ENCODE peak calls at places on chromosomes 7 and 10, in ten cellular contexts. One of them, this sample, is unnamed.

GRCh38 chr10:17453377-17454091 is 861 bp downstream of the ST8SIA6 start:
- DNase-seq in sigmoid colon: no peak
- DNase-seq in mesenchymal stem cell: peak
- DNase-seq in CD8-positive, alpha-beta memory T cell: peak
- DNase-seq in DND-41: no peak
- DNase-seq in neural progenitor cell: peak
- DNase-seq in body of pancreas: peak
- DNase-seq in ovary: no peak
- DNase-seq in A549: peak
- DNase-seq in BE2C: no peak
- DNase-seq in this sample: no peak

GRCh38 chr10:5589963-5590511 is 65.3 kb downstream of the CALML3 start:
- DNase-seq in sigmoid colon: no peak
- DNase-seq in mesenchymal stem cell: peak
- DNase-seq in CD8-positive, alpha-beta memory T cell: no peak
- DNase-seq in DND-41: no peak
- DNase-seq in neural progenitor cell: no peak
- DNase-seq in body of pancreas: no peak
- DNase-seq in ovary: no peak
- DNase-seq in A549: peak
- DNase-seq in BE2C: no peak
- DNase-seq in this sample: no peak

GRCh38 chr10:91511549-91512330 is 101.6 kb downstream of the HECTD2 start:
- DNase-seq in sigmoid colon: no peak
- DNase-seq in mesenchymal stem cell: peak
- DNase-seq in CD8-positive, alpha-beta memory T cell: no peak
- DNase-seq in DND-41: no peak
- DNase-seq in neural progenitor cell: no peak
- DNase-seq in body of pancreas: no peak
- DNase-seq in ovary: no peak
- DNase-seq in A549: peak
- DNase-seq in BE2C: no peak
- DNase-seq in this sample: no peak

GRCh38 chr10:110034596-110034995 is 26.8 kb downstream of the ADD3 start:
- DNase-seq in sigmoid colon: no peak
- DNase-seq in mesenchymal stem cell: no peak
- DNase-seq in CD8-positive, alpha-beta memory T cell: no peak
- DNase-seq in DND-41: no peak
- DNase-seq in neural progenitor cell: no peak
- DNase-seq in body of pancreas: no peak
- DNase-seq in ovary: no peak
- DNase-seq in A549: no peak
- DNase-seq in BE2C: no peak
- DNase-seq in this sample: no peak

GRCh38 chr7:24318326-24318725 is 34.3 kb downstream of the NPY start:
- DNase-seq in sigmoid colon: no peak
- DNase-seq in mesenchymal stem cell: no peak
- DNase-seq in CD8-positive, alpha-beta memory T cell: no peak
- DNase-seq in DND-41: no peak
- DNase-seq in neural progenitor cell: peak
- DNase-seq in body of pancreas: no peak
- DNase-seq in ovary: no peak
- DNase-seq in A549: peak
- DNase-seq in BE2C: peak
- DNase-seq in this sample: no peak

GRCh38 chr7:158357898-158358821 is 229.5 kb downstream of the PTPRN2 start:
- DNase-seq in sigmoid colon: peak
- DNase-seq in mesenchymal stem cell: no peak
- DNase-seq in CD8-positive, alpha-beta memory T cell: no peak
- DNase-seq in DND-41: no peak
- DNase-seq in neural progenitor cell: no peak
- DNase-seq in body of pancreas: peak
- DNase-seq in ovary: no peak
- DNase-seq in A549: no peak
- DNase-seq in BE2C: no peak
- DNase-seq in this sample: no peak

GRCh38 chr7:69412331-69413146 is 185.7 kb upstream of the AUTS2 start:
- DNase-seq in sigmoid colon: no peak
- DNase-seq in mesenchymal stem cell: peak
- DNase-seq in CD8-positive, alpha-beta memory T cell: peak
- DNase-seq in DND-41: peak
- DNase-seq in neural progenitor cell: no peak
- DNase-seq in body of pancreas: no peak
- DNase-seq in ovary: no peak
- DNase-seq in A549: peak
- DNase-seq in BE2C: peak
- DNase-seq in this sample: no peak

GRCh38 chr10:37760817-37761216 is 96.6 kb downstream of the ZNF248 start:
- DNase-seq in sigmoid colon: no peak
- DNase-seq in mesenchymal stem cell: no peak
- DNase-seq in CD8-positive, alpha-beta memory T cell: no peak
- DNase-seq in DND-41: no peak
- DNase-seq in neural progenitor cell: no peak
- DNase-seq in body of pancreas: no peak
- DNase-seq in ovary: no peak
- DNase-seq in A549: no peak
- DNase-seq in BE2C: no peak
- DNase-seq in this sample: no peak

GRCh38 chr10:16724509-16724908 is 92.7 kb downstream of the RSU1 start:
- DNase-seq in sigmoid colon: no peak
- DNase-seq in mesenchymal stem cell: no peak
- DNase-seq in CD8-positive, alpha-beta memory T cell: no peak
- DNase-seq in DND-41: no peak
- DNase-seq in neural progenitor cell: no peak
- DNase-seq in body of pancreas: no peak
- DNase-seq in ovary: no peak
- DNase-seq in A549: no peak
- DNase-seq in BE2C: no peak
- DNase-seq in this sample: no peak

GRCh38 chr7:105837765-105838241 is 38.6 kb downstream of the ATXN7L1 start:
- DNase-seq in sigmoid colon: peak
- DNase-seq in mesenchymal stem cell: no peak
- DNase-seq in CD8-positive, alpha-beta memory T cell: no peak
- DNase-seq in DND-41: no peak
- DNase-seq in neural progenitor cell: peak
- DNase-seq in body of pancreas: no peak
- DNase-seq in ovary: no peak
- DNase-seq in A549: no peak
- DNase-seq in BE2C: no peak
- DNase-seq in this sample: no peak

GRCh38 chr7:31134246-31135188 is 82.4 kb downstream of the ADCYAP1R1 start:
- DNase-seq in sigmoid colon: peak
- DNase-seq in mesenchymal stem cell: peak
- DNase-seq in CD8-positive, alpha-beta memory T cell: peak
- DNase-seq in DND-41: peak
- DNase-seq in neural progenitor cell: peak
- DNase-seq in body of pancreas: peak
- DNase-seq in ovary: peak
- DNase-seq in A549: peak
- DNase-seq in BE2C: peak
- DNase-seq in this sample: peak
- H3K4me3 ChIP-seq in sigmoid colon: no peak
- H3K4me3 ChIP-seq in mesenchymal stem cell: no peak
- H3K4me3 ChIP-seq in CD8-positive, alpha-beta memory T cell: no peak
- H3K4me3 ChIP-seq in DND-41: no peak
- H3K4me3 ChIP-seq in neural progenitor cell: no peak
- H3K4me3 ChIP-seq in body of pancreas: no peak
- H3K4me3 ChIP-seq in ovary: no peak
- H3K4me3 ChIP-seq in A549: no peak
- H3K4me3 ChIP-seq in BE2C: no peak
- H3K4me3 ChIP-seq in this sample: no peak

GRCh38 chr7:149605696-149606095 is 108.1 kb upstream of the ZNF746 start:
- DNase-seq in sigmoid colon: no peak
- DNase-seq in mesenchymal stem cell: no peak
- DNase-seq in CD8-positive, alpha-beta memory T cell: no peak
- DNase-seq in DND-41: no peak
- DNase-seq in neural progenitor cell: no peak
- DNase-seq in body of pancreas: no peak
- DNase-seq in ovary: no peak
- DNase-seq in A549: no peak
- DNase-seq in BE2C: no peak
- DNase-seq in this sample: no peak
- H3K4me3 ChIP-seq in sigmoid colon: no peak
- H3K4me3 ChIP-seq in mesenchymal stem cell: no peak
- H3K4me3 ChIP-seq in CD8-positive, alpha-beta memory T cell: no peak
- H3K4me3 ChIP-seq in DND-41: no peak
- H3K4me3 ChIP-seq in neural progenitor cell: no peak
- H3K4me3 ChIP-seq in body of pancreas: no peak
- H3K4me3 ChIP-seq in ovary: no peak
- H3K4me3 ChIP-seq in A549: no peak
- H3K4me3 ChIP-seq in BE2C: no peak
- H3K4me3 ChIP-seq in this sample: no peak

GRCh38 chr10:70751991-70752390 is 33.2 kb downstream of the TBATA start:
- DNase-seq in sigmoid colon: no peak
- DNase-seq in mesenchymal stem cell: no peak
- DNase-seq in CD8-positive, alpha-beta memory T cell: no peak
- DNase-seq in DND-41: no peak
- DNase-seq in neural progenitor cell: no peak
- DNase-seq in body of pancreas: no peak
- DNase-seq in ovary: no peak
- DNase-seq in A549: no peak
- DNase-seq in BE2C: no peak
- DNase-seq in this sample: no peak

GRCh38 chr10:70751356-70751755 is 33.8 kb downstream of the TBATA start:
- DNase-seq in sigmoid colon: no peak
- DNase-seq in mesenchymal stem cell: no peak
- DNase-seq in CD8-positive, alpha-beta memory T cell: no peak
- DNase-seq in DND-41: no peak
- DNase-seq in neural progenitor cell: no peak
- DNase-seq in body of pancreas: no peak
- DNase-seq in ovary: no peak
- DNase-seq in A549: no peak
- DNase-seq in BE2C: no peak
- DNase-seq in this sample: no peak

GRCh38 chr10:70753026-70753663 is 32.0 kb downstream of the TBATA start:
- DNase-seq in sigmoid colon: no peak
- DNase-seq in mesenchymal stem cell: no peak
- DNase-seq in CD8-positive, alpha-beta memory T cell: no peak
- DNase-seq in DND-41: no peak
- DNase-seq in neural progenitor cell: no peak
- DNase-seq in body of pancreas: no peak
- DNase-seq in ovary: no peak
- DNase-seq in A549: no peak
- DNase-seq in BE2C: no peak
- DNase-seq in this sample: no peak

GRCh38 chr10:70753841-70754621 is 31.1 kb downstream of the TBATA start:
- DNase-seq in sigmoid colon: no peak
- DNase-seq in mesenchymal stem cell: peak
- DNase-seq in CD8-positive, alpha-beta memory T cell: no peak
- DNase-seq in DND-41: no peak
- DNase-seq in neural progenitor cell: no peak
- DNase-seq in body of pancreas: no peak
- DNase-seq in ovary: no peak
- DNase-seq in A549: no peak
- DNase-seq in BE2C: no peak
- DNase-seq in this sample: no peak

GRCh38 chr10:70752571-70752970 is 32.6 kb downstream of the TBATA start:
- DNase-seq in sigmoid colon: no peak
- DNase-seq in mesenchymal stem cell: no peak
- DNase-seq in CD8-positive, alpha-beta memory T cell: no peak
- DNase-seq in DND-41: no peak
- DNase-seq in neural progenitor cell: no peak
- DNase-seq in body of pancreas: no peak
- DNase-seq in ovary: no peak
- DNase-seq in A549: no peak
- DNase-seq in BE2C: no peak
- DNase-seq in this sample: no peak
- H3K4me3 ChIP-seq in sigmoid colon: no peak
- H3K4me3 ChIP-seq in mesenchymal stem cell: no peak
- H3K4me3 ChIP-seq in CD8-positive, alpha-beta memory T cell: no peak
- H3K4me3 ChIP-seq in DND-41: no peak
- H3K4me3 ChIP-seq in neural progenitor cell: no peak
- H3K4me3 ChIP-seq in body of pancreas: no peak
- H3K4me3 ChIP-seq in ovary: no peak
- H3K4me3 ChIP-seq in A549: no peak
- H3K4me3 ChIP-seq in BE2C: no peak
- H3K4me3 ChIP-seq in this sample: no peak

DNA sequence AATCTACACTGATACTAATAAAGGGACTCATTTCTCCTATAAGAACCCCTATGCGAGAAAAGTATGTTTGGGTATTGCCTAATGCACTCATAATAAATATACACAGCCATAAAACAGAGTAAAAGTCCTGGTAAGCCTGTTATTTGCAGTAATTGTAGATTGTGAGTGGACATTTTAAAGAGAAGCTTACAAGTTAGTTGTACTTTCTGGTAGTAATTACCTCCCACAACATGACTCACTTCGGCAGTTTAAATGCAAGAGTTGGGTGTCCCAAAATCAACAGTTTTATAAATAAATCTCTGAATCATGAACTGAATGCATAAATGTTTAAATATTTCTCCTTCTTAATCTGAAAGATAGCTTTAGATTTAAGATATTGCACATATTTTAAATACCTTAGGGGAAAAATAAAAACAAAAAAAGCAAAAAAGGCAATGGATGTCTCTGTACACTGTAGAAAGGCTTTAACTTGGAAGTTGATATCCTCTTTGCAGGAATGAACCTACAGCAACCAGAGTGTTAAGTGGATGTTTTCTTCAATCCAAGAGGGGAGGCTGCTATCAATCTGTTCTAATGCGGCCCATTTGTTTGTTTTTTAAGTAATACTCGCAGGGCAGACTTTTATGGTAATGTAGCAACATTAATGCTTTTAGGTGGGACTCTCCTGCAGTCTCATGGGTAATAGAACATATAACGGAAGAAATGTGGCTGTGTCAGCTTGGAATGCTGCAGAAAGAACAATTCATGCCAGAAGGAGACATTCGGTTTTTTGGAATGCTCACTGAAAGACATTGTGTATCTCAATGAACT is 57.3 kb upstream of the ZEB1 start:
- DNase-seq in sigmoid colon: no peak
- DNase-seq in mesenchymal stem cell: peak
- DNase-seq in CD8-positive, alpha-beta memory T cell: no peak
- DNase-seq in DND-41: no peak
- DNase-seq in neural progenitor cell: no peak
- DNase-seq in body of pancreas: no peak
- DNase-seq in ovary: no peak
- DNase-seq in A549: no peak
- DNase-seq in BE2C: no peak
- DNase-seq in this sample: no peak
- H3K4me3 ChIP-seq in sigmoid colon: no peak
- H3K4me3 ChIP-seq in mesenchymal stem cell: peak
- H3K4me3 ChIP-seq in CD8-positive, alpha-beta memory T cell: no peak
- H3K4me3 ChIP-seq in DND-41: no peak
- H3K4me3 ChIP-seq in neural progenitor cell: no peak
- H3K4me3 ChIP-seq in body of pancreas: no peak
- H3K4me3 ChIP-seq in ovary: no peak
- H3K4me3 ChIP-seq in A549: no peak
- H3K4me3 ChIP-seq in BE2C: no peak
- H3K4me3 ChIP-seq in this sample: no peak